ENCODE peak calls at places on chromosomes 4 and X, in five cellular contexts. P is IMR-90, Z is A549, N is K562, V is GM12878. X is an unnamed sample.

GRCh38 chr4:74325886-74326285 is 17.6 kb downstream of the EPGN start:
- DNase-seq in P (no peak), Z (no peak), N (no peak), V (no peak), X (no peak)

GRCh38 chr4:14667624-14668295 is 334.5 kb upstream of the CPEB2 start:
- DNase-seq in P (no peak), Z (no peak), N (no peak), V (no peak), X (no peak)

GRCh38 chr4:164847967-164848649 is 28.9 kb upstream of the APELA start:
- DNase-seq in P (no peak), Z (no peak), N (no peak), V (no peak), X (no peak)

GRCh38 chr4:35087216-35087615 is 1157.1 kb downstream of the ARAP2 start:
- DNase-seq in P (no peak), Z (no peak), N (no peak), V (no peak), X (no peak)

GRCh38 chrX:13059269-13059668 is 14.8 kb upstream of the FAM9C start:
- DNase-seq in P (no peak), Z (no peak), N (no peak), V (no peak), X (no peak)

GRCh38 chr4:100188829-100189228 is 1.4 kb downstream of the DDIT4L start:
- DNase-seq in P (no peak), Z (no peak), N (no peak), V (no peak), X (no peak)

GRCh38 chr4:140052050-140052449 is 101.9 kb downstream of the MAML3 start:
- DNase-seq in P (peak; percentile 51), Z (no peak), N (peak; percentile 30), V (no peak), X (no peak)

GRCh38 chr4:1212546-1213335 is 36.2 kb downstream of the CTBP1 start:
- DNase-seq in P (no peak), Z (no peak), N (no peak), V (no peak), X (no peak)

GRCh38 chr4:117783716-117784115 is 250.6 kb upstream of the NDST3 start:
- DNase-seq in P (peak; percentile 62), Z (no peak), N (no peak), V (no peak), X (no peak)

GRCh38 chr4:74111990-74112389 is 13.0 kb upstream of the CXCL2 start:
- DNase-seq in P (peak; percentile 36), Z (no peak), N (no peak), V (no peak), X (no peak)

GRCh38 chrX:125757794-125758564 is 408.1 kb downstream of the DCAF12L2 start:
- DNase-seq in P (no peak), Z (no peak), N (peak; percentile 40), V (no peak), X (no peak)

GRCh38 chr4:125719987-125720386 is 405.2 kb downstream of the FAT4 start:
- DNase-seq in P (peak; percentile 41), Z (peak; percentile 61), N (no peak), V (no peak), X (no peak)

GRCh38 chr4:26871611-26872010 is 11.0 kb downstream of the STIM2 start:
- DNase-seq in P (peak; percentile 31), Z (no peak), N (no peak), V (no peak), X (peak; percentile 35)

GRCh38 chr4:37604464-37604863 is 81.7 kb downstream of the RELL1 start:
- DNase-seq in P (peak; percentile 68), Z (no peak), N (no peak), V (no peak), X (no peak)

GRCh38 chr4:118265312-118266144 is 87.3 kb downstream of the PRSS12 start:
- DNase-seq in P (no peak), Z (no peak), N (no peak), V (no peak), X (peak; percentile 71)

DNA sequence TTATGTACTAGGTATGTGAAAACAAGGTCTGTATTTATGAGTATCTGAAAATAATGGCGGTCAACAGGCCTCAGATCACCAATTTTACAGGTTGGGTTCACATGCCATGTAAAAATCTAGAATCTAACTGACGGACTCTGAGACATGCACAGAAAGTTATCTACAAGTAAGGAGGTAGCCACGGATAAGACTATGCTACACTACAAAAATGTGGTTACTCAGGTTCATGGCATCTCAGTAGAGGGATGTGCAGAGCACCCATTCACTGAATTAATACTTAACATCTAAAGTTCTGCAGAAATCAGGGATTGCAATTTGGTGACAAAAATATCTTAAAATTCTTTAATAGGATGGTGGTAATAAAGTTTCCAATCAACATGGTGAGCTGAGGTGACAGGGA is 155.9 kb downstream of the APBB2 start:
- DNase-seq in P (peak; percentile 72), Z (no peak), N (no peak), V (no peak), X (no peak)
- TF ChIP-seq RCOR1 in P (no peak), Z (no peak), N (no peak), V (no peak), X (no peak)

GRCh38 chr4:156255608-156256007 is 301.9 kb upstream of the CTSO start:
- DNase-seq in P (no peak), Z (no peak), N (no peak), V (no peak), X (no peak)
- TF ChIP-seq RCOR1 in P (no peak), Z (no peak), N (no peak), V (no peak), X (no peak)

DNA sequence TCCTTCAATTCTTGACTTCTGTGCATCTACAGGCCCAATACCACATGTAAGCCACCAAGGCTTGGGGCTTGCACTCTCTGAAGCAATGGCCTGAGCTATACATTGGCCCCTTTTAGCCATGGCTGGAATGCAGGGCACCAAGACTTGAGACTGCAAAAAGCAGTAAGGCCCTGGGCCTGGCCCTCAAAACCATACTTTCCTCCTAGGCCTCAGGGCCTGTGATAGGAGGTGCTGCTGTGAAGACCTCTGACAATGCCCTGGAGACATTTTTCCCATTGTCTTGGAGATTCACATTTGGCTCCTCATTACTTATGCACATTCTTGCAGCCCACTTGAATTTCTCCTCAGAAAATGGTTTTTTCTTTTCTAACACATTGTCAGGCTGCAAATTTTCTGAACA is 68.5 kb upstream of the FSTL5 start:
- DNase-seq in P (no peak), Z (no peak), N (no peak), V (no peak), X (no peak)
- TF ChIP-seq RCOR1 in P (no peak), Z (no peak), N (no peak), V (no peak), X (no peak)

GRCh38 chrX:71533514-71533849 is 578 bp downstream of the OGT start:
- DNase-seq in P (no peak), Z (peak; percentile 6), N (no peak), V (no peak), X (no peak)

GRCh38 chrX:71537743-71538142 is 4.8 kb downstream of the OGT start:
- DNase-seq in P (no peak), Z (no peak), N (no peak), V (no peak), X (no peak)

GRCh38 chrX:71533850-71534515 is 1.1 kb downstream of the OGT start:
- DNase-seq in P (peak; percentile 32), Z (peak; percentile 16), N (peak; percentile 59), V (no peak), X (peak; percentile 42)

GRCh38 chrX:71534773-71535544 is 2.1 kb downstream of the OGT start:
- DNase-seq in P (no peak), Z (no peak), N (no peak), V (no peak), X (no peak)

GRCh38 chrX:71536285-71536684 is 3.4 kb downstream of the OGT start:
- DNase-seq in P (no peak), Z (no peak), N (no peak), V (no peak), X (no peak)
- TF ChIP-seq RCOR1 in P (no peak), Z (no peak), N (no peak), V (no peak), X (no peak)

X was measured in SK-N-SH.